ENCODE peak calls at places on chromosomes 16 and 17, in seven cellular contexts. A is lung, R is epithelial cell of proximal tubule, B is thoracic aorta, P is AG04449, N is cardiac fibroblast, S is SK-N-SH. U is an unnamed sample.

GRCh38 chr17:78748730-78749317 is 33.2 kb downstream of the CYTH1 start:
- DNase-seq in A (peak), R (no peak), B (no peak), P (no peak), N (peak), S (no peak), U (no peak)

GRCh38 chr17:48613862-48614694 is 1.0 kb downstream of the HOXB8 start:
- DNase-seq in A (no peak), R (no peak), B (no peak), P (no peak), N (no peak), S (no peak), U (no peak)

GRCh38 chr16:52471650-52472370 is 75.1 kb downstream of the TOX3 start:
- DNase-seq in A (no peak), R (no peak), B (no peak), P (no peak), N (no peak), S (no peak), U (no peak)

GRCh38 chr17:58412910-58413630 is 4.3 kb downstream of the RNF43 start:
- DNase-seq in A (no peak), R (no peak), B (no peak), P (no peak), N (no peak), S (no peak), U (no peak)

GRCh38 chr17:44334315-44335181 is 9.9 kb upstream of the SLC25A39 start:
- DNase-seq in A (no peak), R (no peak), B (no peak), P (no peak), N (no peak), S (no peak), U (no peak)

GRCh38 chr16:50718061-50718760 is 23.7 kb upstream of the CYLD start:
- DNase-seq in A (no peak), R (no peak), B (no peak), P (no peak), N (peak), S (peak), U (no peak)

GRCh38 chr16:86501989-86502855 is 8.1 kb upstream of the FOXF1 start:
- DNase-seq in A (no peak), R (no peak), B (no peak), P (no peak), N (no peak), S (no peak), U (no peak)

GRCh38 chr16:52123063-52123839 is 423.7 kb downstream of the TOX3 start:
- DNase-seq in A (no peak), R (no peak), B (no peak), P (no peak), N (no peak), S (no peak), U (no peak)

GRCh38 chr16:47375423-47375822 is 85.4 kb downstream of the ITFG1 start:
- DNase-seq in A (no peak), R (no peak), B (no peak), P (no peak), N (no peak), S (no peak), U (no peak)

GRCh38 chr16:84841787-84842300 is 22.1 kb downstream of the CRISPLD2 start:
- DNase-seq in A (peak), R (no peak), B (no peak), P (no peak), N (no peak), S (peak), U (peak)

GRCh38 chr16:59263980-59264379 is 529.9 kb upstream of the GOT2 start:
- DNase-seq in A (no peak), R (no peak), B (no peak), P (no peak), N (no peak), S (no peak), U (no peak)

GRCh38 chr17:70307430-70307829 is 138.1 kb downstream of the KCNJ2 start:
- DNase-seq in A (no peak), R (no peak), B (no peak), P (no peak), N (peak), S (no peak), U (no peak)

GRCh38 chr17:40344321-40345160 is 20.0 kb downstream of the GJD3 start:
- DNase-seq in A (no peak), R (no peak), B (no peak), P (no peak), N (no peak), S (no peak), U (no peak)

GRCh38 chr16:17921357-17921978 is 415.1 kb downstream of the NPIPA8 start:
- DNase-seq in A (no peak), R (no peak), B (no peak), P (no peak), N (peak), S (peak), U (peak)

GRCh38 chr16:4414187-4414909 is 2.0 kb downstream of the CORO7 start:
- DNase-seq in A (no peak), R (no peak), B (no peak), P (no peak), N (no peak), S (no peak), U (no peak)

GRCh38 chr17:6786618-6787017 is 10.6 kb downstream of the FBXO39 start:
- DNase-seq in A (no peak), R (no peak), B (no peak), P (no peak), N (peak), S (no peak), U (no peak)

GRCh38 chr17:15263206-15263579 is 1.9 kb downstream of the PMP22 start:
- DNase-seq in A (peak), R (no peak), B (peak), P (no peak), N (peak), S (peak), U (no peak)

GRCh38 chr16:11391576-11391975 is 46.3 kb downstream of the RMI2 start:
- DNase-seq in A (peak), R (no peak), B (no peak), P (no peak), N (no peak), S (peak), U (no peak)

GRCh38 chr16:4309833-4310266 is 6.0 kb upstream of the GLIS2 start:
- DNase-seq in A (peak), R (no peak), B (no peak), P (no peak), N (no peak), S (no peak), U (no peak)

GRCh38 chr17:63480826-63481487 is 4.1 kb downstream of the ACE start:
- DNase-seq in A (no peak), R (no peak), B (no peak), P (no peak), N (no peak), S (peak), U (no peak)

GRCh38 chr16:5064915-5065314 is 841 bp downstream of the C16orf89 start:
- DNase-seq in A (peak), R (no peak), B (no peak), P (no peak), N (no peak), S (no peak), U (peak)

GRCh38 chr17:16872836-16873653 is 98.9 kb downstream of the TNFRSF13B start:
- DNase-seq in A (peak), R (no peak), B (no peak), P (no peak), N (peak), S (peak), U (no peak)

GRCh38 chr17:19716108-19717030 is at the start of gene SLC47A2:
- DNase-seq in A (no peak), R (no peak), B (no peak), P (no peak), N (no peak), S (peak), U (no peak)

GRCh38 chr17:38761612-38762011 is 9.1 kb downstream of the PSMB3 start:
- DNase-seq in A (no peak), R (no peak), B (no peak), P (no peak), N (peak), S (peak), U (no peak)

GRCh38 chr17:80005360-80006338 is 30.0 kb downstream of the TBC1D16 start:
- DNase-seq in A (peak), R (no peak), B (no peak), P (no peak), N (peak), S (peak), U (no peak)

GRCh38 chr16:9670058-9670457 is 512.2 kb downstream of the GRIN2A start:
- DNase-seq in A (no peak), R (no peak), B (no peak), P (no peak), N (no peak), S (no peak), U (no peak)

GRCh38 chr17:31273511-31273910 is 23.5 kb downstream of the OMG start:
- DNase-seq in A (no peak), R (no peak), B (no peak), P (no peak), N (no peak), S (no peak), U (no peak)

GRCh38 chr16:85611455-85612190 is 1.5 kb upstream of the GSE1 start:
- DNase-seq in A (peak), R (no peak), B (peak), P (no peak), N (peak), S (peak), U (no peak)

GRCh38 chr16:67542464-67542863 is 13.8 kb downstream of the RIPOR1 start:
- DNase-seq in A (peak), R (no peak), B (no peak), P (no peak), N (peak), S (peak), U (no peak)

DNA sequence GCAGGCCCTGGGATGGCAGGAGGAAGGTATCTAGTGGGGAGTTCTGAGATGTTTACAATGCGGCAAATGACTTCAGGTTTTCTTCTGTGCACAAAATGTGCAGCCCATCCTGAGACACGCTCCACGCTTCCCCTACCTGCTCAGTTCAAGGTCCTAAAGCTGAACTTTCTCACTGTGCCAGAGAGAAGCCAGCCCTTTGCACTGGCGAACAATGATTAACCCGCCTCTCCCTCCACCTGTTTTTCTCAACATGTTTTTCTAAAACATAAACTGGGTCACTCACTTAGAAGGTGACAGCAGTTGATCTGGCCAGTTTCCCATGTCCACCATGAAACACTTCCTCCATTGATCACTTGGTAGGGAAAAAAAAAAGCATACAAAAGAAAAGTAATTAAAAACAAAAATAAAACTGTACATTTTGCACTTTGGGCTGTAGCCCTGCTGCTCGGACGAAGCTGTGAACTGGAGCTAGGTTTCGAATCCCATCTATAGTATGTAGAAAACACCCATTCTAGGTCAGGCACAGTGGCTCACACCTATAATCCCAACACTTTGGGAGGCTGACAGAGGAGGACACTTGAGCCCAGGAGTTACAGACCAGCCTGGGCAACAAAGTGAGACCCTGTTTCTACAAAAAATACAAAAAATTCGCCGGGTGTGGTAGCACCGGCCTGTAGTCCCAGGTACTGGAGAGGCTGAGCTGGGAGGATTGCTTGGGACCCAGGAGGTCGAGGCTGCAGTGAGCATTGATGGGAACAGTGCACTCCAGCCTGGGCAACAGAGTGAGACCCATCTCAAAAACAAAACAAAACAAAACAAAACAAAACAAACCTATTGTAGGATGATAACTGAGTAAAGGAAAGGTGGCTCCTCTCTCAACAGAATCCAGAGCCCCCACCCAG is 6.1 kb upstream of the G6PC1 start:
- DNase-seq in A (no peak), R (no peak), B (no peak), P (no peak), N (no peak), S (no peak), U (no peak)
- H3K4me3 ChIP-seq in A (no peak), R (peak), B (peak), P (no peak), N (no peak), S (no peak), U (no peak)

GRCh38 chr16:56669840-56670639 is 426 bp downstream of the MT1H start:
- DNase-seq in A (no peak), R (no peak), B (no peak), P (no peak), N (no peak), S (no peak), U (no peak)

GRCh38 chr16:56669005-56669839 is at the start of gene MT1H:
- DNase-seq in A (no peak), R (no peak), B (no peak), P (no peak), N (no peak), S (no peak), U (no peak)

GRCh38 chr16:56670640-56670934 is 973 bp downstream of the MT1H start:
- DNase-seq in A (no peak), R (no peak), B (no peak), P (no peak), N (no peak), S (no peak), U (no peak)

GRCh38 chr16:56664506-56664905 is 3.4 kb downstream of the MT1G start:
- DNase-seq in A (no peak), R (no peak), B (no peak), P (no peak), N (no peak), S (no peak), U (no peak)

GRCh38 chr16:56667581-56668571 is at the start of gene MT1G:
- DNase-seq in A (peak), R (no peak), B (no peak), P (no peak), N (peak), S (peak), U (peak)
- TF ChIP-seq CTCF in A (no peak), R (no peak), B (no peak), P (no peak), N (no peak), S (no peak), U (no peak)

GRCh38 chr17:3665834-3666233 is 2.5 kb downstream of the TAX1BP3 start:
- DNase-seq in A (no peak), R (no peak), B (no peak), P (no peak), N (no peak), S (no peak), U (no peak)
- H3K4me3 ChIP-seq in A (no peak), R (no peak), B (no peak), P (no peak), N (peak), S (no peak), U (peak)

GRCh38 chr17:77728022-77728671 is 230.4 kb upstream of the TNRC6C start:
- DNase-seq in A (no peak), R (no peak), B (no peak), P (no peak), N (peak), S (peak), U (peak)
- TF ChIP-seq CTCF in A (no peak), R (no peak), B (no peak), P (no peak), N (peak), S (no peak), U (peak)

DNA sequence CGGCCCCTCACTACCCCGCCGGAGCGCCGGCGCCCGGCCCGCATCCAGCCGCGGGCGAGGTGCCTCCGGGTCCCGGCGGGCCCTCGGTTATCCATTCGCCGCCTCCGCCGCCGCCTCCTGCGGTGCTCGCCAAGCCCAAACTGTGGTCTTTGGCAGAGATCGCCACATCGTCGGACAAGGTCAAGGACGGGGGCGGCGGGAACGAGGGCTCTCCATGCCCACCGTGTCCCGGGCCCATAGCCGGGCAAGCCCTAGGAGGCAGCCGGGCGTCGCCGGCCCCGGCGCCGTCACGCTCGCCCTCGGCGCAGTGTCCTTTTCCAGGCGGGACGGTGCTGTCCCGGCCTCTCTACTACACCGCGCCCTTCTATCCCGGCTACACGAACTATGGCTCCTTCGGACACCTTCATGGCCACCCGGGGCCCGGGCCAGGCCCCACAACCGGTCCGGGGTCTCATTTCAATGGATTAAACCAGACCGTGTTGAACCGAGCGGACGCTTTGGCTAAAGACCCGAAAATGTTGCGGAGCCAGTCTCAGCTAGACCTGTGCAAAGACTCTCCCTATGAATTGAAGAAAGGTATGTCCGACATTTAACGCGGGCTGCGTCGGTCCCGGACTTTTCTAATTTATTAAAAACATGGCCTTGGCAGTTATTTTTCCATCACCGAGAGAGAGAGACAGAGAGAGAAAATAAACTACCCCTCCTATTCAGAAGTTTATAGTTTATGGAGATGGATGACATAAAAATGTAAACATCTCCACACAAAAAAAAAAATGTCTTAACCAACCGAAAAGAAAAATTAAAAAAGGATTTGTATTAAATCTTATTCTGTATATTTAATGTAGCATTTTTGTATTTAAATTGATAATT is 2.9 kb downstream of the IRX5 start:
- DNase-seq in A (no peak), R (no peak), B (no peak), P (no peak), N (no peak), S (no peak), U (no peak)
- H3K4me3 ChIP-seq in A (peak), R (peak), B (no peak), P (peak), N (no peak), S (no peak), U (no peak)

GRCh38 chr17:27293898-27294688 is at the start of gene WSB1:
- DNase-seq in A (peak), R (no peak), B (peak), P (peak), N (peak), S (peak), U (peak)
- TF ChIP-seq CTCF in A (no peak), R (no peak), B (no peak), P (no peak), N (no peak), S (peak), U (no peak)

GRCh38 chr17:18226284-18226945 is 980 bp downstream of the LLGL1 start:
- DNase-seq in A (no peak), R (no peak), B (no peak), P (no peak), N (no peak), S (peak), U (no peak)
- H3K4me3 ChIP-seq in A (peak), R (peak), B (peak), P (peak), N (peak), S (peak), U (peak)

DNA sequence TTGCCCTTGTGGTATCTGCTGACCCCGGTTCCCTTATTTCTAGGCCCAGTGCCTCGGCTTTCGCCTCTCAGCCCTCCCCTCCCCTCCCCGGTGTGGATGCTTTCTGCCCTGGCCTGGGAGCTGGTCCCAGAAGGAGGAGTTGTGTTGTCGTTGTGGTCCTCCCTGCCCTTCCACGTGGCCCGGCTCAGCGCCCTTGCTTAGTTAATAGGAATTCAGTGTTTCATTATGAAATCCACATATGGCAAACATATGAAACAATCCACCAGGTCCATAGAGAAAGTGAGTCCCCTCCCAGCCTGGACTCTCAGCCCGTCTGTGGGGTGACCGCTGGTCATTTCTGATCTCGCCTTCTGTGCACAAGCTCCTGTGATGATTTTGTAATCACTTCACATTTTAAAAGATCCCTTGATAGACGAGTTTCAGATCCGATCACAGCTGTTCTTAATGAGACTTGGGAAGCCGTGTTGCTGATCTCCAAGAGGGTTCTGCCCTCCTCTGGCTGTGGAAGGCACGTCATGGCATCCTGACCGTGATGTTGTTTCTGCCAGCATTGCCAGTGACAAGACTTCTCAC is 112.1 kb downstream of the BANP start:
- DNase-seq in A (no peak), R (no peak), B (no peak), P (peak), N (peak), S (peak), U (no peak)
- TF ChIP-seq CTCF in A (no peak), R (no peak), B (peak), P (peak), N (peak), S (peak), U (no peak)